ENCODE peak calls at places on chromosomes 13 and 19, in four cellular contexts. C, L, T and B are unnamed samples.

GRCh38 chr19:47726467-47726866 is 13.2 kb downstream of the EHD2 start:
- DNase-seq in C (peak; percentile 79), L (peak; percentile 64), T (no peak), B (no peak)

GRCh38 chr19:1317274-1317673 is 31.6 kb downstream of the EFNA2 start:
- DNase-seq in C (no peak), L (no peak), T (no peak), B (no peak)

GRCh38 chr19:31883299-31883990 is 462.0 kb upstream of the ZNF507 start:
- DNase-seq in C (no peak), L (no peak), T (no peak), B (no peak)

GRCh38 chr13:93922063-93922462 is 557.4 kb downstream of the DCT start:
- DNase-seq in C (no peak), L (no peak), T (no peak), B (peak; percentile 4)

GRCh38 chr13:46615888-46616531 is 63.0 kb downstream of the LRCH1 start:
- DNase-seq in C (peak; percentile 70), L (no peak), T (no peak), B (no peak)

GRCh38 chr19:55341191-55342043 is 1.7 kb downstream of the KMT5C start:
- DNase-seq in C (peak; percentile 47), L (peak; percentile 41), T (peak; percentile 35), B (peak; percentile 66)

GRCh38 chr19:51688665-51689571 is 4.2 kb upstream of the SPACA6 start:
- DNase-seq in C (peak; percentile 96), L (peak; percentile 98), T (peak; percentile 80), B (peak; percentile 95)

GRCh38 chr13:46860734-46861133 is 36.1 kb downstream of the HTR2A start:
- DNase-seq in C (no peak), L (no peak), T (no peak), B (no peak)

GRCh38 chr13:90562388-90562787 is 785.1 kb upstream of the MIR17HG start:
- DNase-seq in C (no peak), L (no peak), T (no peak), B (no peak)

GRCh38 chr19:40688987-40689338 is 1.5 kb downstream of the NUMBL start:
- DNase-seq in C (peak; percentile 16), L (no peak), T (peak; percentile 7), B (no peak)

GRCh38 chr19:13396256-13397080 is 109.8 kb downstream of the CACNA1A start:
- DNase-seq in C (peak; percentile 74), L (peak; percentile 44), T (peak; percentile 25), B (peak; percentile 84)

GRCh38 chr13:46721054-46721453 is 75.9 kb downstream of the ESD start:
- DNase-seq in C (peak; percentile 77), L (peak; percentile 46), T (peak; percentile 18), B (peak; percentile 65)

GRCh38 chr19:17938092-17938845 is 5.5 kb downstream of the CCDC124 start:
- DNase-seq in C (peak; percentile 87), L (peak; percentile 84), T (peak; percentile 89), B (peak; percentile 90)

GRCh38 chr19:46385636-46386035 is 27.7 kb downstream of the CCDC8 start:
- DNase-seq in C (no peak), L (no peak), T (no peak), B (no peak)

GRCh38 chr13:29435125-29435911 is 160.2 kb downstream of the SLC7A1 start:
- DNase-seq in C (peak; percentile 94), L (peak; percentile 91), T (peak; percentile 80), B (peak; percentile 74)

GRCh38 chr13:100674848-100675659 is 459 bp upstream of the TMTC4 start:
- DNase-seq in C (peak; percentile 97), L (peak; percentile 99), T (peak; percentile 89), B (peak; percentile 97)

GRCh38 chr13:50635504-50635903 is 208.0 kb downstream of the DLEU7 start:
- DNase-seq in C (peak; percentile 97), L (no peak), T (no peak), B (no peak)

GRCh38 chr19:32581704-32582164 is 744 bp downstream of the PDCD5 start:
- DNase-seq in C (peak; percentile 75), L (peak; percentile 27), T (peak; percentile 67), B (peak; percentile 75)

GRCh38 chr19:2555422-2556220 is 79.7 kb downstream of the GADD45B start:
- DNase-seq in C (no peak), L (no peak), T (no peak), B (no peak)

GRCh38 chr13:110262944-110263343 is 44.0 kb downstream of the COL4A1 start:
- DNase-seq in C (no peak), L (no peak), T (no peak), B (no peak)

GRCh38 chr19:45558399-45558878 is 26.2 kb downstream of the OPA3 start:
- DNase-seq in C (peak; percentile 43), L (peak; percentile 33), T (peak; percentile 81), B (peak; percentile 85)

GRCh38 chr19:41597600-41598041 is 21.7 kb downstream of the CEACAM21 start:
- DNase-seq in C (peak; percentile 70), L (peak; percentile 49), T (peak; percentile 62), B (peak; percentile 68)

GRCh38 chr13:43304945-43305344 is 281.6 kb downstream of the DNAJC15 start:
- DNase-seq in C (no peak), L (no peak), T (no peak), B (no peak)
- TF ChIP-seq CTCF in C (no peak), L (no peak), T (peak; percentile 5), B (no peak)

GRCh38 chr13:74450976-74451375 is 316.8 kb upstream of the KLF12 start:
- DNase-seq in C (peak; percentile 43), L (peak; percentile 2), T (peak; percentile 78), B (no peak)
- TF ChIP-seq CTCF in C (no peak), L (no peak), T (no peak), B (no peak)

GRCh38 chr13:63377986-63378385 is 1962.3 kb upstream of the PCDH20 start:
- DNase-seq in C (no peak), L (no peak), T (no peak), B (no peak)
- TF ChIP-seq CTCF in C (no peak), L (no peak), T (no peak), B (no peak)

GRCh38 chr19:36032251-36033104 is at the start of gene CLIP3:
- DNase-seq in C (peak; percentile 68), L (peak; percentile 63), T (no peak), B (no peak)
- TF ChIP-seq CTCF in C (peak; percentile 22), L (no peak), T (no peak), B (no peak)

DNA sequence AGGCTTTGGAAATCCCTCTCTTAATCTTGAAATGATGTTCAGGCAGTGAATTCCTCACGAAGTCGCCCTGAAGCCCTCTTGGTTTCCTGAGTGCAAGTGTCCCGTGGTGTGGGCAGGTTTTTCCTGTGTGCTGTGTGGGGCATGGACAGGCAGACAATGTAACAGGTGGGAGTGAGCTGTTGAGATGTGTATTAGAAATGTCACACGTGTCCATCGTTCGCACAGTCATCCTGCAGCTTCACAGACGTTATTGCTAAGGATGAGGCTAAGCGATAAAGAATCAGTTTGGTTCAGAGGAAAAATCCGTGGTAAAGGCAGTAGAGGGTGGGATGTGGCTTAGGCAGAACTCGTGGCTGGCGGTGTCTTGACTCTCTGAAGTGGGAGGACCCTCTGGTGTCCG is 51.7 kb downstream of the SMARCA4 start:
- DNase-seq in C (no peak), L (no peak), T (no peak), B (no peak)
- TF ChIP-seq CTCF in C (no peak), L (no peak), T (no peak), B (no peak)

GRCh38 chr19:30635026-30635985 is 263.1 kb downstream of the ZNF536 start:
- DNase-seq in C (no peak), L (no peak), T (no peak), B (no peak)
- TF ChIP-seq CTCF in C (no peak), L (no peak), T (no peak), B (no peak)